ENCODE peak calls at places on chromosomes 12 and 14, in seven cellular contexts. D is astrocyte, Y is NB4, L is lung, Q is gastrocnemius medialis, I is choroid plexus epithelial cell, W is fibroblast of the aortic adventitia. O is an unnamed sample.

GRCh38 chr14:92929689-92930608 is 7.0 kb downstream of the CHGA start:
- DNase-seq in Q (no peak), L (no peak), W (no peak), I (no peak), D (no peak), Y (no peak), O (no peak)

GRCh38 chr12:109763201-109763841 is 49.7 kb downstream of the FAM222A start:
- DNase-seq in D (peak; percentile 35), I (peak; percentile 37), Q (no peak), Y (peak; percentile 72), W (peak; percentile 35), L (no peak), O (peak; percentile 40)

GRCh38 chr14:76330411-76331327 is 45.3 kb upstream of the ESRRB start:
- DNase-seq in I (no peak), Y (no peak), L (no peak), W (no peak), Q (no peak), D (no peak), O (no peak)

GRCh38 chr12:24970177-24970576 is 21.3 kb upstream of the BCAT1 start:
- DNase-seq in Q (no peak), L (no peak), D (no peak), I (no peak), W (no peak), Y (no peak), O (no peak)

GRCh38 chr12:27542628-27543027 is 18.6 kb downstream of the PPFIBP1 start:
- DNase-seq in L (no peak), D (peak; percentile 97), I (peak; percentile 99), Y (no peak), Q (no peak), W (peak; percentile 88), O (peak; percentile 93)

GRCh38 chr14:101918125-101918989 is 46.0 kb upstream of the DYNC1H1 start:
- DNase-seq in L (no peak), W (no peak), D (no peak), Q (no peak), Y (no peak), I (peak; percentile 28), O (no peak)

GRCh38 chr12:5148880-5149279 is 105.2 kb downstream of the KCNA5 start:
- DNase-seq in I (no peak), D (no peak), Y (no peak), Q (no peak), L (no peak), W (no peak), O (no peak)

GRCh38 chr14:91636604-91637003 is 95.3 kb downstream of the CATSPERB start:
- DNase-seq in D (no peak), W (no peak), I (peak; percentile 2), L (no peak), Q (no peak), Y (no peak), O (no peak)

GRCh38 chr12:82383930-82384513 is 25.7 kb downstream of the METTL25 start:
- DNase-seq in I (peak; percentile 62), Q (no peak), W (peak; percentile 48), L (no peak), Y (peak; percentile 36), D (peak; percentile 10), O (peak; percentile 62)

GRCh38 chr12:65845751-65846537 is 21.7 kb downstream of the HMGA2 start:
- DNase-seq in Y (no peak), L (no peak), D (no peak), Q (no peak), W (no peak), I (no peak), O (no peak)

GRCh38 chr12:5070090-5070489 is 26.4 kb downstream of the KCNA5 start:
- DNase-seq in W (no peak), D (no peak), L (no peak), I (no peak), Y (no peak), Q (no peak), O (no peak)

DNA sequence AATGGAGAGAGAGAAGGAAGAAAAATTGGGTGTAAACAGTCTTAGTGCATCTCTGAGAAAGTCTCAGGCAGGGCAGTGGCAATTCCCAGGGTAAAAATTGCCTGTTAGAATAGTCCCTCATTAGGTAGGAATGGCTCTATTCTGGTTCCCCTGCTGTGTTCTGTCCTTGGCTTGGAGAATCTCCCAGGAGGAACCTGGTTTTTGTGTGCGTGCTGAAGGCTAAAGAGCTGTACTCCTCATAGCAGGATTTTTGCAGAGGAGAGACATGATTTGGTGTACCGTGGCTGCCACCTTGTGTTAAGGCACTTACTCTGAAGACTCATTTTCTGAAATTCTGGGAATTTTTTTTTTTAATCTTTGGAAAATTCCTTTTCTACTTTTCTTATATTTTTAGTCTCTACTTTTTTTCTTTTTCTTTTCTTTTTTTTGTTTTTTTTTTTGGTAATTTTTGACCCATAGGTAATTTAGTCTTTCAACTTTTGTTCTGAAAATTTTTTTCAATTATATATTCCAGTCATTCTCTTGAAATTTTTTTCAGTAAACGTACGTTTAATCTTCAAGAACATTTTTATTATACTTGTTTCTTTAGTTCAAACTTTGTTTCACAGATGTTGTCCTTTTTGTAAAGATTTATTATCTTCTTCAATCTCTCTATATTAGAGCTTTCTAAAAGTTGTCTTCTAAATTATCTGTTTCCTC is 63.8 kb downstream of the FBXO33 start:
- DNase-seq in I (peak; percentile 91), D (peak; percentile 57), W (peak; percentile 85), Y (peak; percentile 62), Q (peak; percentile 39), L (no peak), O (peak; percentile 86)
- TF ChIP-seq CTCF in I (peak; percentile 76), D (peak; percentile 68), W (peak; percentile 64), Y (no peak), Q (peak; percentile 43), L (no peak), O (peak; percentile 65)

GRCh38 chr12:116719661-116720060 is 18.2 kb downstream of the SPRING1 start:
- DNase-seq in Q (no peak), D (no peak), Y (no peak), W (no peak), I (no peak), L (no peak), O (no peak)

GRCh38 chr12:116720129-116720528 is 17.7 kb downstream of the SPRING1 start:
- DNase-seq in I (no peak), D (no peak), Q (no peak), Y (no peak), L (no peak), W (no peak), O (no peak)

GRCh38 chr12:116714175-116714574 is 23.7 kb downstream of the SPRING1 start:
- DNase-seq in Y (peak; percentile 86), L (no peak), Q (peak; percentile 43), W (no peak), I (no peak), D (no peak), O (no peak)

GRCh38 chr12:116718578-116719454 is 19.1 kb downstream of the SPRING1 start:
- DNase-seq in W (peak; percentile 63), L (no peak), Y (no peak), I (peak; percentile 36), Q (no peak), D (peak; percentile 76), O (peak; percentile 53)

GRCh38 chr12:116717466-116718457 is 20.1 kb downstream of the SPRING1 start:
- DNase-seq in L (no peak), Y (no peak), D (peak; percentile 71), I (peak; percentile 65), W (peak; percentile 86), Q (peak; percentile 94), O (peak; percentile 82)
- H3K4me3 ChIP-seq in L (no peak overlapping the region), Y (no peak overlapping the region), D (peak overlapping the region; percentile 13), I (peak overlapping the region; percentile 36), W (peak overlapping the region; percentile 40), Q (peak overlapping the region; percentile 37), O (peak overlapping the region; percentile 15)

GRCh38 chr12:48105867-48106563 is at the start of gene SENP1:
- DNase-seq in I (peak; percentile 86), D (peak; percentile 79), Q (peak; percentile 87), Y (peak; percentile 92), W (peak; percentile 90), L (peak; percentile 89), O (peak; percentile 89)
- TF ChIP-seq CTCF in I (peak; percentile 32), D (no peak), Q (peak; percentile 51), Y (no peak), W (peak; percentile 39), L (no peak), O (peak; percentile 9)

DNA sequence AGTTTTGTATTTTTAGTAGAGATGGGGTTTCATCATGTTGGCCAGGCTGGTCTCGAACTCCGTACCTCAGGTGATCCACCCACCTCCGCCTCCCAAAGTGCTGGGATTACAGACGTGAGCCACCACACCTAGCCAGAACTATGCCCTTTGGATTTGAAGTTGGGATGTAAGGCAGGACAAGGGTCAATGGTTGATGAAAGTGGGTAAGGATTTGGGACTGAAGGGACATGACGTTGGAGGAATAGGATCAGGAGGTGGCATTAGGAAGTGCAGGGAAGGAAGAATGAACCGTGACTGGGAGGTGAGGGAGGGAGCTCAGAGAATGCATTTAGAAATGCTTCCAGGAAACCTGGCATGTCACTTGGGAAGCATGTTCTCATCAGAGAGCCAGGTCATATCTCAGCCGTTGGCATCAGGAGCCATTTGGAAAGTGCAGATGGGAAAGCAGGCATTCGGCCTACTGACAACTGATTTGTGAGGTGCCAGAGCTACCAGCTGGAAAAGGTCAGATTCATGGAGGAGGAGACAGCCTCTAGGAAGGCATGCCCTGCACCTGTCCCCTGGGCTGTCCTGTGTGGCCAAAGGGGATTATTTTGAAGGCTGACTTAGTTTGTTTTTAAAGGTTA is 2.2 kb downstream of the CRADD start:
- DNase-seq in W (no peak), L (no peak), D (no peak), Y (no peak), Q (peak; percentile 93), I (no peak), O (no peak)
- H3K4me3 ChIP-seq in W (no peak overlapping the region), L (no peak overlapping the region), D (no peak overlapping the region), Y (no peak overlapping the region), Q (no peak overlapping the region), I (no peak overlapping the region), O (no peak overlapping the region)

GRCh38 chr14:57712698-57713097 is 153.2 kb downstream of the SLC35F4 start:
- DNase-seq in W (no peak), D (no peak), Q (no peak), I (no peak), Y (no peak), L (no peak), O (no peak)

GRCh38 chr14:57712101-57712500 is 153.8 kb downstream of the SLC35F4 start:
- DNase-seq in Q (no peak), Y (no peak), W (peak; percentile 3), L (no peak), D (no peak), I (peak; percentile 2), O (no peak)

GRCh38 chr14:57714487-57714899 is 151.4 kb downstream of the SLC35F4 start:
- DNase-seq in D (no peak), L (no peak), Q (no peak), I (no peak), W (no peak), Y (no peak), O (no peak)

GRCh38 chr14:57707219-57707618 is 158.7 kb downstream of the SLC35F4 start:
- DNase-seq in Q (no peak), D (no peak), I (no peak), W (no peak), Y (no peak), L (no peak), O (no peak)

GRCh38 chr14:57709909-57710308 is 156.0 kb downstream of the SLC35F4 start:
- DNase-seq in L (no peak), D (no peak), W (no peak), Q (no peak), Y (no peak), I (no peak), O (no peak)
- TF ChIP-seq CTCF in L (no peak), D (no peak), W (no peak), Q (no peak), Y (no peak), I (no peak), O (no peak)